ENCODE peak calls at places on chromosome 2, in seven cellular contexts. J is gastrocnemius medialis, W is left lung, U is A549, H is IMR-90, L is PC-9, C is substantia nigra. Y is an unnamed sample.

GRCh38 chr2:39530423-39530866 is 93.4 kb upstream of the MAP4K3 start:
- DNase-seq in J (no peak), W (no peak), U (no peak), H (peak; percentile 78), L (no peak), C (no peak), Y (peak; percentile 22)

GRCh38 chr2:65576278-65576677 is 143.9 kb upstream of the SPRED2 start:
- DNase-seq in J (no peak), W (no peak), U (no peak), H (no peak), L (no peak), C (no peak), Y (no peak)

GRCh38 chr2:15448242-15448839 is 112.8 kb downstream of the NBAS start:
- DNase-seq in J (no peak), W (no peak), U (no peak), H (no peak), L (no peak), C (no peak), Y (no peak)

GRCh38 chr2:216315817-216316603 is 56.3 kb downstream of the MARCHF4 start:
- DNase-seq in J (no peak), W (no peak), U (peak; percentile 83), H (peak; percentile 86), L (peak; percentile 89), C (no peak), Y (peak; percentile 84)

GRCh38 chr2:65300134-65300771 is 72.6 kb downstream of the ACTR2 start:
- DNase-seq in J (peak; percentile 87), W (peak; percentile 81), U (no peak), H (peak; percentile 76), L (no peak), C (peak; percentile 50), Y (no peak)

GRCh38 chr2:15957881-15958713 is 17.7 kb downstream of the MYCN start:
- DNase-seq in J (no peak), W (no peak), U (no peak), H (no peak), L (no peak), C (no peak), Y (no peak)

GRCh38 chr2:232235716-232236115 is 142.8 kb upstream of the ALPP start:
- DNase-seq in J (no peak), W (no peak), U (no peak), H (peak; percentile 12), L (no peak), C (no peak), Y (no peak)

GRCh38 chr2:10204326-10205200 is 82.0 kb downstream of the RRM2 start:
- DNase-seq in J (no peak), W (no peak), U (no peak), H (no peak), L (no peak), C (no peak), Y (no peak)

GRCh38 chr2:175282300-175282699 is 100.8 kb upstream of the ATP5MC3 start:
- DNase-seq in J (no peak), W (no peak), U (peak; percentile 32), H (peak; percentile 28), L (no peak), C (no peak), Y (peak; percentile 56)

GRCh38 chr2:228318218-228318617 is 136.7 kb upstream of the SPHKAP start:
- DNase-seq in J (no peak), W (no peak), U (peak; percentile 40), H (no peak), L (no peak), C (no peak), Y (peak; percentile 42)

GRCh38 chr2:13821255-13821880 is 811.1 kb upstream of the LRATD1 start:
- DNase-seq in J (no peak), W (no peak), U (no peak), H (peak; percentile 74), L (no peak), C (no peak), Y (no peak)

Y was measured in ACHN.